ENCODE peak calls at places on chromosomes 5 and 9, in five cellular contexts. Q is choroid plexus epithelial cell, O is AG10803, X is HL-60, P is thoracic aorta. S is an unnamed sample.

GRCh38 chr5:144195443-144195842 is 24.8 kb downstream of the KCTD16 start:
- DNase-seq in P (no peak), O (no peak), Q (no peak), X (no peak), S (no peak)

GRCh38 chr9:125969462-125969861 is 222.3 kb downstream of the PBX3 start:
- DNase-seq in Q (no peak), O (no peak), X (no peak), P (no peak), S (no peak)

GRCh38 chr5:177487975-177488374 is 9.4 kb downstream of the PDLIM7 start:
- DNase-seq in P (no peak), O (no peak), X (no peak), Q (no peak), S (no peak)

GRCh38 chr5:166441-167372 is 24.6 kb upstream of the LRRC14B start:
- DNase-seq in P (no peak), X (no peak), O (no peak), Q (no peak), S (no peak)

GRCh38 chr9:89137548-89138462 is 40.8 kb downstream of the SHC3 start:
- DNase-seq in P (peak), X (peak), O (peak), Q (peak), S (no peak)

GRCh38 chr9:122991370-122991830 is 42.1 kb upstream of the GPR21 start:
- DNase-seq in X (peak), O (peak), P (peak), Q (peak), S (peak)

GRCh38 chr5:145834917-145835838 is at the start of gene PRELID2:
- DNase-seq in Q (peak), P (peak), O (peak), X (peak), S (peak)

GRCh38 chr9:135239100-135239768 is 151.8 kb downstream of the OLFM1 start:
- DNase-seq in Q (no peak), P (no peak), O (no peak), X (no peak), S (no peak)

GRCh38 chr5:179916523-179916922 is 8.8 kb upstream of the TBC1D9B start:
- DNase-seq in P (no peak), X (no peak), O (no peak), Q (no peak), S (no peak)

GRCh38 chr5:83551826-83552225 is 80.3 kb downstream of the VCAN start:
- DNase-seq in X (no peak), O (peak), Q (peak), P (no peak), S (no peak)

DNA sequence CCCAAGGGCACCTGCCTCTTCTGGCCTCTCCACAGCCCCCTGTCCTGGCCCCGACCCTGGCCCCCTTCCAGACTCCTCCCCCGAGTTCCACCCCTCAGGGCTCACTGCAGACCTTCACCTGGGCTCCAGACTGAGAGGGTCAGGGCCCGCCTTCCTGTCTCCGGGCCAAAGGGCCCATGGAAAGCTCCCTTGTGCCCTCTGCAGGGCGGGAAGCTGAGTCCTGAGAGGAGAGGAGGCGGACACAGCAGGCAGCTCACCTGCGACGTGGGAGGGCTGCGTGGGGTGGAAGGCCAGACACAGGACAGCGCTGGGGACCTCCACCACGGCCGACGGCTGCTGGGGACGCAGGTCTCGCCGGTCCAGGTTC is 20.6 kb downstream of the DYNC2I2 start:
- DNase-seq in P (no peak), X (no peak), O (no peak), Q (no peak), S (no peak)
- H3K4me3 ChIP-seq in P (no peak), X (no peak), O (no peak), Q (no peak), S (no peak)

GRCh38 chr5:135050244-135050767 is 16.3 kb upstream of the PITX1 start:
- DNase-seq in P (no peak), Q (no peak), X (no peak), O (no peak), S (no peak)
- H3K4me3 ChIP-seq in P (no peak), Q (no peak), X (no peak), O (no peak), S (no peak)

GRCh38 chr5:33938507-33938796 is 2.3 kb downstream of the RXFP3 start:
- DNase-seq in Q (no peak), P (no peak), X (no peak), O (no peak), S (no peak)

GRCh38 chr5:33936004-33936380 is 194 bp upstream of the RXFP3 start:
- DNase-seq in X (peak), O (peak), Q (peak), P (no peak), S (no peak)

GRCh38 chr5:33937017-33937699 is 972 bp downstream of the RXFP3 start:
- DNase-seq in P (no peak), O (no peak), Q (no peak), X (no peak), S (no peak)

GRCh38 chr5:33937700-33938506 is 1.7 kb downstream of the RXFP3 start:
- DNase-seq in P (no peak), X (no peak), Q (no peak), O (no peak), S (no peak)

DNA sequence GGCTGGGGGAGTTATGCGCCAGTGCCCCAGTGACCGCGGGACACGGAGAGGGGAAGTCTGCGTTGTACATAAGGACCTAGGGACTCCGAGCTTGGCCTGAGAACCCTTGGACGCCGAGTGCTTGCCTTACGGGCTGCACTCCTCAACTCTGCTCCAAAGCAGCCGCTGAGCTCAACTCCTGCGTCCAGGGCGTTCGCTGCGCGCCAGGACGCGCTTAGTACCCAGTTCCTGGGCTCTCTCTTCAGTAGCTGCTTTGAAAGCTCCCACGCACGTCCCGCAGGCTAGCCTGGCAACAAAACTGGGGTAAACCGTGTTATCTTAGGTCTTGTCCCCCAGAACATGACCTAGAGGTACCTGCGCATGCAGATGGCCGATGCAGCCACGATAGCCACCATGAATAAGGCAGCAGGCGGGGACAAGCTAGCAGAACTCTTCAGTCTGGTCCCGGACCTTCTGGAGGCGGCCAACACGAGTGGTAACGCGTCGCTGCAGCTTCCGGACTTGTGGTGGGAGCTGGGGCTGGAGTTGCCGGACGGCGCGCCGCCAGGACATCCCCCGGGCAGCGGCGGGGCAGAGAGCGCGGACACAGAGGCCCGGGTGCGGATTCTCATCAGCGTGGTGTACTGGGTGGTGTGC is at the start of gene RXFP3:
- DNase-seq in Q (peak), X (no peak), P (no peak), O (peak), S (no peak)
- H3K4me3 ChIP-seq in Q (peak), X (no peak), P (peak), O (peak), S (no peak)

DNA sequence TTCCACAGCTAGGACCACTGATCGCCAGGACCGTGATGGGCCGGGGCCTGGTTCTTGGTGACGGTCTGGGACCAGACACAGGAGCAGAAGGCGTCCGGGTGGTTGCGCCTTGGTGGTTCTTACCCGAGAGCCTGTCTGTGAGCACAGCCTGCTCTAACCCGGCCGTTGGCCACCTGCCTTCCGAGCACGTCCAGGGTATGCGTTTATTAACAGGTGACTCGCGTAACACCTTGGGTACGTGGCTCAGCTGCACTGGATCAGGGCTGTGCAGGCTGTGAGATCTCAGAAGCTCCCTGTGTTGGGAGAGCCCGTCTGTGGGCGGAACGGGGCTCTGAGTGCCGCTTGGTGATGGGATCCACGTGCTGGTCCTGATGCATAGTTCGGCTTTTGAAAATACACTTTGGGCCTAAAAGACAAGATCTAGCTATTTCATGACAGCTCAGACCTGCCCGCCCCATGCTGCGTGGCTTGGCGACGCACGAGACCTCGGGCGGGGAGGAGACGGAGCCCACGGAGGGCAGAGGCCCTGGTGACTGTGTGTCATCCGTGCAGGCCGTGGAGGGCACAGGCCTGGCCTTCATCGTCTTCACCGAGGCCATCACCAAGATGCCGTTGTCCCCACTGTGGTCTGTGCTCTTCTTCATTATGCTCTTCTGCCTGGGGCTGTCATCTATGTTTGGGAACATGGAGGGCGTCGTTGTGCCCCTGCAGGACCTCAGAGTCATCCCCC is 6.7 kb upstream of the SLC6A18 start:
- DNase-seq in O (no peak), Q (no peak), P (no peak), X (no peak), S (no peak)
- H3K4me3 ChIP-seq in O (no peak), Q (no peak), P (no peak), X (no peak), S (no peak)

GRCh38 chr9:121566401-121567141 is 66.9 kb upstream of the GGTA1 start:
- DNase-seq in X (no peak), Q (peak), O (peak), P (peak), S (no peak)
- H3K4me3 ChIP-seq in X (no peak), Q (no peak), O (peak), P (peak), S (no peak)

S was measured in effector memory CD4-positive, alpha-beta T cell.